ENCODE peak calls at places on chromosome X, in ten cellular contexts. C is EL; S is substantia nigra; J is sciatic nerve; P is stimulated activated CD4-positive, alpha-beta T cell treated with anti-CD3 and anti-CD28 coated beads, TNF-alpha, amount 100 ng/mL, for 4 hours; Q is EH; U is foreskin melanocyte; T is CD8-positive, alpha-beta memory T cell; W is WTC11; A is NCI-H510A treated with DMSO at 0.1 percent for 48 hours. X is an unnamed sample.

GRCh38 chrX:77742788-77743476 is 43.1 kb downstream of the ATRX start:
- DNase-seq in J (no peak), T (no peak), A (no peak), W (no peak), Q (peak; percentile 8), U (no peak), C (no peak), S (no peak), P (no peak), X (no peak)

GRCh38 chrX:29617725-29618124 is 597.6 kb upstream of the MAGEB2 start:
- DNase-seq in A (peak; percentile 13), C (no peak), U (no peak), W (no peak), Q (no peak), S (no peak), J (no peak), P (no peak), T (no peak), X (peak; percentile 17)

GRCh38 chrX:123920065-123920785 is 41.3 kb upstream of the STAG2 start:
- DNase-seq in W (no peak), Q (peak; percentile 78), A (no peak), P (no peak), C (peak; percentile 64), J (no peak), S (no peak), U (peak; percentile 1), T (no peak), X (peak; percentile 76)

GRCh38 chrX:122113376-122113775 is 1066.0 kb downstream of the GLUD2 start:
- DNase-seq in J (no peak), U (no peak), S (no peak), Q (no peak), C (no peak), T (no peak), A (no peak), W (peak; percentile 11), P (no peak), X (no peak)

GRCh38 chrX:7107968-7108480 is 39.5 kb upstream of the STS start:
- DNase-seq in T (no peak), U (no peak), S (no peak), J (no peak), Q (no peak), W (no peak), P (no peak), A (no peak), C (no peak), X (no peak)

GRCh38 chrX:112967903-112968302 is 127.3 kb upstream of the AMOT start:
- DNase-seq in T (no peak), U (no peak), A (no peak), S (no peak), Q (no peak), J (no peak), W (no peak), C (no peak), P (no peak), X (no peak)

GRCh38 chrX:97876697-97877407 is 993.1 kb downstream of the RPA4 start:
- DNase-seq in T (no peak), P (no peak), U (no peak), S (no peak), C (peak; percentile 61), W (no peak), J (no peak), A (no peak), Q (peak; percentile 69), X (no peak)

GRCh38 chrX:141989134-141989533 is 85.4 kb downstream of the MAGEC1 start:
- DNase-seq in C (peak; percentile 59), P (no peak), J (no peak), A (no peak), W (no peak), Q (peak; percentile 66), S (no peak), T (no peak), U (no peak), X (no peak)

GRCh38 chrX:40282901-40283674 is 185.3 kb upstream of the BCOR start:
- DNase-seq in A (no peak), J (no peak), T (no peak), S (no peak), C (no peak), P (no peak), U (no peak), W (no peak), Q (no peak), X (no peak)

GRCh38 chrX:131633285-131633917 is 89.5 kb downstream of the OR13H1 start:
- DNase-seq in U (peak; percentile 29), T (peak; percentile 36), P (peak; percentile 1), Q (peak; percentile 33), C (peak; percentile 20), A (peak; percentile 70), S (no peak), J (peak; percentile 59), W (peak; percentile 56), X (peak; percentile 69)

GRCh38 chrX:148871422-148872152 is 371.2 kb downstream of the AFF2 start:
- DNase-seq in J (no peak), A (no peak), U (no peak), W (no peak), P (no peak), Q (peak; percentile 62), T (no peak), S (no peak), C (peak; percentile 48), X (peak; percentile 61)

GRCh38 chrX:12210921-12211320 is 72.6 kb downstream of the FRMPD4 start:
- DNase-seq in Q (peak; percentile 71), P (no peak), A (no peak), T (no peak), S (no peak), W (no peak), C (peak; percentile 62), J (no peak), U (peak; percentile 59), X (peak; percentile 59)

GRCh38 chrX:23844502-23845138 is 61.6 kb downstream of the SAT1 start:
- DNase-seq in S (no peak), C (no peak), P (no peak), W (no peak), Q (peak; percentile 6), U (peak; percentile 72), A (no peak), J (no peak), T (no peak), X (no peak)

GRCh38 chrX:69615779-69616519 is at the start of gene EDA:
- DNase-seq in A (peak; percentile 89), C (peak; percentile 55), J (peak; percentile 89), T (peak; percentile 58), W (peak; percentile 87), Q (peak; percentile 72), U (peak; percentile 73), P (peak; percentile 44), S (peak; percentile 49), X (peak; percentile 84)

GRCh38 chrX:142359359-142359758 is 154.3 kb upstream of the MAGEC2 start:
- DNase-seq in U (no peak), W (no peak), A (no peak), J (no peak), C (no peak), P (no peak), S (no peak), Q (no peak), T (no peak), X (no peak)

GRCh38 chrX:9420513-9420912 is 44.3 kb upstream of the TBL1X start:
- DNase-seq in C (peak; percentile 1), S (no peak), A (no peak), U (no peak), T (peak; percentile 13), W (no peak), Q (peak; percentile 39), J (no peak), P (no peak), X (no peak)

GRCh38 chrX:78650906-78651437 is 8.2 kb downstream of the RTL3 start:
- DNase-seq in A (no peak), U (peak; percentile 40), T (peak; percentile 8), P (no peak), C (peak; percentile 71), Q (peak; percentile 84), J (no peak), W (no peak), S (no peak), X (peak; percentile 49)

GRCh38 chrX:21986596-21986995 is 45.5 kb upstream of the PHEX start:
- DNase-seq in T (no peak), J (no peak), C (no peak), W (no peak), U (no peak), P (no peak), A (no peak), Q (peak; percentile 38), S (no peak), X (no peak)

GRCh38 chrX:65707153-65707552 is 39.7 kb downstream of the MSN start:
- DNase-seq in Q (no peak), J (no peak), P (no peak), A (peak; percentile 29), W (no peak), T (no peak), C (no peak), U (no peak), S (no peak), X (no peak)

GRCh38 chrX:8849462-8849861 is 48.3 kb upstream of the FAM9A start:
- DNase-seq in Q (no peak), C (no peak), P (no peak), A (no peak), T (no peak), S (no peak), J (no peak), W (no peak), U (no peak), X (peak; percentile 26)

GRCh38 chrX:12974217-12974796 is 603 bp upstream of the TMSB4X start:
- DNase-seq in C (peak; percentile 65), T (no peak), P (no peak), S (no peak), J (peak; percentile 74), W (peak; percentile 22), U (no peak), A (peak; percentile 32), Q (peak; percentile 79), X (peak; percentile 74)

GRCh38 chrX:10171291-10171690 is 14.5 kb downstream of the CLCN4 start:
- DNase-seq in J (no peak), T (no peak), C (no peak), A (no peak), S (no peak), W (no peak), U (no peak), Q (no peak), P (no peak), X (no peak)

GRCh38 chrX:790031-790430 is 159.4 kb downstream of the SHOX start:
- DNase-seq in U (no peak), A (no peak), T (no peak), C (no peak), J (no peak), Q (no peak), S (no peak), P (no peak), W (no peak), X (no peak)

GRCh38 chrX:94058728-94059382 is 384.8 kb downstream of the FAM133A start:
- DNase-seq in Q (no peak), U (no peak), P (no peak), A (peak; percentile 14), W (peak; percentile 14), S (no peak), C (no peak), J (no peak), T (no peak), X (peak; percentile 22)

GRCh38 chrX:134734343-134735001 is 76.2 kb upstream of the PLAC1 start:
- DNase-seq in S (no peak), A (no peak), P (no peak), U (no peak), T (no peak), Q (peak; percentile 78), C (peak; percentile 79), J (no peak), W (no peak), X (no peak)

GRCh38 chrX:48910926-48911406 is 480 bp downstream of the SLC35A2 start:
- DNase-seq in U (no peak), C (no peak), W (no peak), Q (peak; percentile 44), J (no peak), A (no peak), S (no peak), P (no peak), T (peak; percentile 25), X (no peak)

GRCh38 chrX:40644175-40644574 is 3.2 kb downstream of the CXorf38 start:
- DNase-seq in Q (peak; percentile 39), P (no peak), S (no peak), U (peak; percentile 5), T (no peak), W (no peak), J (no peak), C (peak; percentile 22), A (no peak), X (peak; percentile 58)